ENCODE peak calls at places on chromosomes 3 and 15, in four cellular contexts. N is psoas muscle, E is astrocyte, Y is lower leg skin. Q is an unnamed sample.

GRCh38 chr3:130345487-130346079 is at the start of gene COL6A5:
- DNase-seq in N (no peak), E (no peak), Y (no peak), Q (no peak)

GRCh38 chr3:48692551-48692950 is 6.8 kb upstream of the NCKIPSD start:
- DNase-seq in N (no peak), E (no peak), Y (no peak), Q (no peak)

GRCh38 chr3:54476876-54477275 is 354.5 kb downstream of the CACNA2D3 start:
- DNase-seq in N (no peak), E (no peak), Y (no peak), Q (no peak)

GRCh38 chr3:45224824-45225464 is 1.1 kb downstream of the TMEM158 start:
- DNase-seq in N (peak), E (peak), Y (peak), Q (peak)

GRCh38 chr3:158909870-158910269 is 108.0 kb downstream of the MFSD1 start:
- DNase-seq in N (no peak), E (peak), Y (no peak), Q (no peak)

GRCh38 chr15:78599189-78599588 is 21.6 kb downstream of the CHRNA3 start:
- DNase-seq in N (no peak), E (no peak), Y (no peak), Q (peak)

GRCh38 chr15:65382146-65382491 is 4.3 kb upstream of the IGDCC3 start:
- DNase-seq in N (no peak), E (no peak), Y (no peak), Q (no peak)

GRCh38 chr15:88334436-88334835 is 77.9 kb upstream of the NTRK3 start:
- DNase-seq in N (no peak), E (peak), Y (no peak), Q (no peak)

GRCh38 chr3:182947892-182948291 is 32.4 kb downstream of the DCUN1D1 start:
- DNase-seq in N (no peak), E (no peak), Y (no peak), Q (no peak)

GRCh38 chr15:81292516-81293001 is 31.4 kb downstream of the STARD5 start:
- DNase-seq in N (no peak), E (no peak), Y (no peak), Q (peak)

GRCh38 chr15:64193971-64194370 is 31.1 kb upstream of the PPIB start:
- DNase-seq in N (no peak), E (no peak), Y (no peak), Q (no peak)

GRCh38 chr15:63553388-63553791 is 43.8 kb upstream of the FBXL22 start:
- DNase-seq in N (no peak), E (peak), Y (no peak), Q (no peak)

GRCh38 chr3:25902586-25902985 is 112.7 kb downstream of the OXSM start:
- DNase-seq in N (no peak), E (no peak), Y (no peak), Q (no peak)

GRCh38 chr3:49333091-49333490 is 6.8 kb downstream of the USP4 start:
- DNase-seq in N (peak), E (no peak), Y (no peak), Q (no peak)

GRCh38 chr15:48352474-48353072 is 21.3 kb downstream of the DUT start:
- DNase-seq in N (no peak), E (peak), Y (no peak), Q (peak)

GRCh38 chr3:87501076-87501475 is 224.7 kb upstream of the POU1F1 start:
- DNase-seq in N (no peak), E (no peak), Y (no peak), Q (no peak)

GRCh38 chr3:5186089-5186853 is 1.2 kb upstream of the EDEM1 start:
- DNase-seq in N (no peak), E (no peak), Y (no peak), Q (no peak)

GRCh38 chr3:43696881-43697280 is 6.1 kb downstream of the ABHD5 start:
- DNase-seq in N (no peak), E (no peak), Y (no peak), Q (no peak)

GRCh38 chr3:94082412-94082937 is 19.6 kb downstream of the NSUN3 start:
- DNase-seq in N (no peak), E (peak), Y (no peak), Q (no peak)

GRCh38 chr15:70375586-70375985 is 277.9 kb upstream of the TLE3 start:
- DNase-seq in N (no peak), E (no peak), Y (peak), Q (no peak)

GRCh38 chr3:110126065-110126464 is 788.7 kb upstream of the DPPA4 start:
- DNase-seq in N (no peak), E (peak), Y (no peak), Q (no peak)

GRCh38 chr15:35880896-35881295 is 334.9 kb upstream of the DPH6 start:
- DNase-seq in N (no peak), E (no peak), Y (no peak), Q (no peak)